ENCODE peak calls at places on chromosomes 12 and 14, in six cellular contexts. T is AG04450, N is stomach, Y is hepatocyte, A is lower lobe of right lung, L is Peyer's patch. O is an unnamed sample.

GRCh38 chr14:71588576-71589215 is 343.5 kb upstream of the RGS6 start:
- DNase-seq in L (no peak), A (no peak), T (no peak), N (no peak), Y (no peak), O (no peak)

GRCh38 chr12:91377456-91377855 is 194.8 kb upstream of the DCN start:
- DNase-seq in Y (no peak), A (no peak), L (no peak), T (no peak), N (no peak), O (no peak)

GRCh38 chr14:39683711-39684110 is 251.5 kb upstream of the FBXO33 start:
- DNase-seq in N (no peak), A (no peak), Y (no peak), T (no peak), L (no peak), O (no peak)

GRCh38 chr12:97960741-97961608 is 498.4 kb downstream of the RMST start:
- DNase-seq in N (peak), Y (peak), L (no peak), A (no peak), T (no peak), O (no peak)

GRCh38 chr14:25108959-25109358 is 59.0 kb upstream of the STXBP6 start:
- DNase-seq in N (peak), A (no peak), L (no peak), Y (peak), T (no peak), O (no peak)

GRCh38 chr12:86158956-86159355 is 97.2 kb downstream of the MGAT4C start:
- DNase-seq in T (no peak), L (no peak), A (no peak), N (no peak), Y (no peak), O (peak)

GRCh38 chr14:85531594-85532391 is 1.8 kb downstream of the FLRT2 start:
- DNase-seq in A (peak), N (peak), Y (peak), L (peak), T (no peak), O (peak)

GRCh38 chr12:18430425-18431048 is 169.2 kb downstream of the PIK3C2G start:
- DNase-seq in L (no peak), A (no peak), N (peak), Y (peak), T (peak), O (peak)

GRCh38 chr12:71162832-71163711 is 5.3 kb upstream of the TSPAN8 start:
- DNase-seq in A (no peak), Y (peak), L (no peak), N (peak), T (no peak), O (no peak)

GRCh38 chr14:32201816-32202467 is at the start of gene RNU6-7:
- DNase-seq in N (no peak), Y (peak), L (no peak), T (no peak), A (peak), O (peak)

GRCh38 chr14:95597784-95598204 is 62.9 kb downstream of the GLRX5 start:
- DNase-seq in N (no peak), Y (peak), L (no peak), T (no peak), A (no peak), O (peak)

GRCh38 chr14:61514927-61515326 is 180.4 kb upstream of the HIF1A start:
- DNase-seq in N (no peak), A (no peak), L (no peak), Y (no peak), T (no peak), O (no peak)

GRCh38 chr14:27528328-27528727 is 930.5 kb upstream of the NOVA1 start:
- DNase-seq in A (no peak), L (no peak), T (no peak), Y (peak), N (no peak), O (no peak)

GRCh38 chr14:60723218-60724079 is 702 bp downstream of the SIX4 start:
- DNase-seq in T (no peak), N (peak), L (peak), A (peak), Y (peak), O (peak)

GRCh38 chr14:23360496-23360895 is 4.5 kb downstream of the EFS start:
- DNase-seq in Y (no peak), T (no peak), L (no peak), N (no peak), A (no peak), O (no peak)

GRCh38 chr14:96586056-96586455 is 83.9 kb downstream of the PAPOLA start:
- DNase-seq in A (no peak), T (no peak), N (no peak), L (no peak), Y (no peak), O (no peak)

GRCh38 chr12:43551271-43551970 is 582 bp downstream of the ADAMTS20 start:
- DNase-seq in N (no peak), Y (peak), A (no peak), L (no peak), T (no peak), O (no peak)

GRCh38 chr14:51701956-51702355 is 50.2 kb downstream of the FRMD6 start:
- DNase-seq in N (no peak), A (no peak), Y (no peak), L (no peak), T (no peak), O (no peak)

GRCh38 chr14:101554991-101555668 is 6.2 kb upstream of the DIO3 start:
- DNase-seq in T (no peak), L (peak), Y (peak), A (no peak), N (no peak), O (no peak)

GRCh38 chr14:83707056-83707455 is 1822.9 kb upstream of the FLRT2 start:
- DNase-seq in T (no peak), N (no peak), Y (no peak), A (no peak), L (no peak), O (no peak)

GRCh38 chr12:122032570-122032969 is 10.9 kb downstream of the BCL7A start:
- DNase-seq in T (no peak), L (no peak), Y (no peak), N (no peak), A (no peak), O (no peak)

GRCh38 chr14:76502638-76503037 is 126.7 kb downstream of the ESRRB start:
- DNase-seq in Y (no peak), A (no peak), L (no peak), T (no peak), N (no peak), O (no peak)

GRCh38 chr12:31876568-31877424 is 82.4 kb upstream of the RESF1 start:
- DNase-seq in T (no peak), Y (peak), N (no peak), A (peak), L (no peak), O (no peak)

GRCh38 chr14:50531595-50532501 is 521 bp downstream of the MAP4K5 start:
- DNase-seq in Y (peak), T (no peak), A (peak), L (peak), N (peak), O (peak)

GRCh38 chr12:128337456-128338160 is 70.6 kb downstream of the TMEM132C start:
- DNase-seq in N (no peak), A (no peak), T (no peak), Y (no peak), L (no peak), O (no peak)

GRCh38 chr12:54984602-54985376 is at the start of gene TESPA1:
- DNase-seq in L (peak), N (peak), Y (no peak), A (peak), T (no peak), O (no peak)

GRCh38 chr12:89949457-89950195 is 241.0 kb upstream of the ATP2B1 start:
- DNase-seq in A (no peak), T (no peak), Y (peak), L (no peak), N (no peak), O (peak)

GRCh38 chr14:89337161-89337560 is 79.9 kb downstream of the FOXN3 start:
- DNase-seq in N (no peak), Y (no peak), A (no peak), T (no peak), L (no peak), O (no peak)

GRCh38 chr12:110846615-110847566 is at the start of gene CCDC63:
- DNase-seq in Y (peak), T (no peak), N (peak), L (peak), A (peak), O (peak)

GRCh38 chr12:8678661-8679111 is 16.1 kb upstream of the MFAP5 start:
- DNase-seq in Y (peak), T (no peak), L (no peak), A (no peak), N (no peak), O (no peak)

GRCh38 chr12:120194534-120195395 is at the start of gene GCN1:
- DNase-seq in T (peak), N (peak), Y (peak), A (peak), L (peak), O (peak)

GRCh38 chr12:68610435-68611093 is at the start of gene RAP1B:
- DNase-seq in L (peak), N (peak), A (peak), T (peak), Y (peak), O (peak)

GRCh38 chr14:30267141-30267540 is 291.8 kb upstream of the G2E3 start:
- DNase-seq in A (no peak), N (no peak), L (no peak), T (no peak), Y (no peak), O (no peak)

GRCh38 chr14:72643317-72643801 is 250.5 kb downstream of the DPF3 start:
- DNase-seq in L (no peak), T (peak), N (no peak), A (no peak), Y (peak), O (peak)

GRCh38 chr12:104458645-104459555 is 2.2 kb downstream of the CHST11 start:
- DNase-seq in A (peak), L (peak), Y (peak), N (no peak), T (no peak), O (no peak)

GRCh38 chr14:104892517-104893434 is 27.7 kb downstream of the CEP170B start:
- DNase-seq in T (no peak), Y (peak), L (no peak), N (peak), A (no peak), O (no peak)

GRCh38 chr12:7042847-7043246 is 17.7 kb upstream of the C1S start:
- DNase-seq in T (no peak), A (no peak), N (no peak), L (no peak), Y (peak), O (peak)

GRCh38 chr12:54276368-54276767 is 3.6 kb downstream of the CBX5 start:
- DNase-seq in Y (no peak), T (no peak), A (no peak), L (no peak), N (no peak), O (no peak)

GRCh38 chr12:25581067-25581466 is 28.0 kb upstream of the LMNTD1 start:
- DNase-seq in A (no peak), T (no peak), Y (no peak), N (no peak), L (no peak), O (no peak)

GRCh38 chr12:25585662-25586061 is 32.6 kb upstream of the LMNTD1 start:
- DNase-seq in L (no peak), A (no peak), N (no peak), T (no peak), Y (no peak), O (no peak)

GRCh38 chr12:25587346-25587745 is 34.3 kb upstream of the LMNTD1 start:
- DNase-seq in A (no peak), T (no peak), L (no peak), Y (no peak), N (no peak), O (no peak)

GRCh38 chr12:25585021-25585523 is 32.0 kb upstream of the LMNTD1 start:
- DNase-seq in L (no peak), A (no peak), N (no peak), T (no peak), Y (peak), O (no peak)

DNA sequence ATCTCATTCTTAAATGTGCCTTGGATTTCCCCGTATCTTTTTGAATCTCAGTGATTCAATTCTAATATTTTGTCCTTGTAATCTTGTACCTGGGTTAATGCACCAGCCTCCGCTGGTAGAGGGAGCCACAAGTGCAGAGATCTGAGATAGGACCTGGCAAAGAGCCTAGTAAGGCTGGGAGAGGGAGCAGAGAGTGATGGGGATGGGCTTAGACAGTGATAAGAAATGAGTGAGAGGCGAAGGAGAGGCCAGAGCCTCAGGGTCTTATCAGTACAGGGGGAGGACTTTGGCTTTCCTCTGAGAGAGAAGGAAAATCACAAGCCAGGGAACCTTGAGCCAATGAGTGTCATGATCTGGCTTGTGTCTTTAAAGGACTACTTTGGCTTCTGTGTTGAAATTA is 30.5 kb upstream of the LMNTD1 start:
- DNase-seq in Y (peak), N (no peak), L (no peak), T (no peak), A (no peak), O (peak)
- TF ChIP-seq CTCF in Y (peak), N (no peak), L (no peak), T (no peak), A (no peak), O (peak)

GRCh38 chr14:45867046-45867894 is 614.3 kb upstream of the MIS18BP1 start:
- DNase-seq in T (no peak), L (no peak), N (no peak), Y (no peak), A (no peak), O (no peak)

GRCh38 chr14:45868377-45868776 is 615.4 kb upstream of the MIS18BP1 start:
- DNase-seq in T (no peak), A (no peak), N (no peak), L (no peak), Y (no peak), O (no peak)

DNA sequence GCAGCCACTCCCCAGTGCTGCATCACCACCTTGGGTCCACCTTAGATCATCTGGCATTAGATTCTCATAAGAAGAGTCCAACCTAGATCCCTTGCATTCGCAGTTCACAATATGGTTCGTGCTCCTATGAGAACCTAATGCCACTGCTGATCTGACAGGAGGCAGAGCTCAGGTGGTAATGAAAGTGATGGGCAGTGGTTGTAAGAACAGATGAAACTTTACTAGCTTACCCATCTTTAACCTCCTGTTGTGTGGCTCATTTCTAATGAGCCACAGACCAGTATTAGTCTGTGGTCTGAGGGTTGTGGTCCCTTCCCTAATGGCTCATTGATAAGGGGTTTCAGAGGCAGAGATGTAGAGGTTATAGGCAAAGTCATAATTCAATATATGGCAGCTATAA is 615.9 kb upstream of the MIS18BP1 start:
- DNase-seq in N (no peak), Y (no peak), A (no peak), L (no peak), T (no peak), O (no peak)
- H3K4me3 ChIP-seq in N (no peak), Y (no peak), A (no peak), L (no peak), T (no peak), O (no peak)

GRCh38 chr12:123142518-123142840 is 8.4 kb downstream of the PITPNM2 start:
- DNase-seq in A (no peak), L (no peak), Y (no peak), N (no peak), T (no peak), O (no peak)
- H3K27ac ChIP-seq in A (peak), L (peak), Y (peak), N (peak), T (no peak), O (no peak)

DNA sequence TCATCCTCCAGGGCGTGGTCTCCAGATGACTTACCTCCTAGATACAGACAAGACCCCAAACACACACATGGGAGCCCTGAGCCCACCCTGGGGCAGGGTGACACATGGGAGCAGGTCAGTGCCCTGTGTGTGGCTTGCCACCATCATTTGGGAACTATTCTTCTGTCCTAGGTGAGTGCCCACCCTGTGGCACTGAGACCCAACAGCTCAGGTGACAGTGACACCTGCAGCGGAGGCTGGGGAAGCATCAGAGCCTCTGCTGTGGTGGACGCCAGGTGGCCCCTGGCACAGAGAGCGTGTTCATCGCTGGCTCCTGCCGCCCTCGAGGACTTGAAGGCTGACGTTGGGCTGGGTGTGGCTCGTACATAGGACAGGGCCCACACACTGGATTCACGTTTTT is 23.0 kb downstream of the SFSWAP start:
- DNase-seq in A (no peak), T (no peak), L (no peak), N (no peak), Y (no peak), O (no peak)
- TF ChIP-seq CTCF in A (no peak), T (no peak), L (no peak), N (no peak), Y (no peak), O (no peak)

GRCh38 chr14:69427596-69427995 is 29.1 kb downstream of the SLC39A9 start:
- DNase-seq in Y (no peak), A (no peak), L (no peak), N (no peak), T (no peak), O (no peak)

GRCh38 chr14:69428289-69428998 is 30.0 kb downstream of the SLC39A9 start:
- DNase-seq in L (no peak), N (no peak), Y (no peak), A (no peak), T (no peak), O (no peak)

GRCh38 chr14:69424139-69424923 is 25.8 kb downstream of the SLC39A9 start:
- DNase-seq in N (no peak), A (no peak), T (no peak), Y (no peak), L (no peak), O (peak)

DNA sequence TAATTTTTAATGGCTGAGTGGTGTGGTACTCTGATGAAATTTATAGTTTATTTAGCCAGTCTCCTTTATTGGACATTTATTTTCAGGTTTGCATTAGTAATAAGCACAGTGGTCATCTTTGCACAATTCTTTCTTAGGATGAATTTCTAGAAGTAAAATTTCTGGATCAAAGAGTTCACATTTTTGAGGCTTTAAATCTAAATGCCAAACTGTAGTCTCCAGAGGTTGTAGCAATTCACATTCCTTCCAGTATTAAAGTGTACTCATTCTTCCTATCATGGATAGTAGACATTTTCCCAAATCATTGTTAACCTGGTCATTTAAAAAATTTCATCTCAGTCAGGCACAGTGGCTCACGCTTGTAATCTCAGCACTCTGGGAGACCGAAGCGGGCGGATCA is 24.8 kb downstream of the SLC39A9 start:
- DNase-seq in N (no peak), A (no peak), T (no peak), Y (no peak), L (no peak), O (no peak)
- H3K4me3 ChIP-seq in N (no peak), A (no peak), T (no peak), Y (no peak), L (no peak), O (no peak)

DNA sequence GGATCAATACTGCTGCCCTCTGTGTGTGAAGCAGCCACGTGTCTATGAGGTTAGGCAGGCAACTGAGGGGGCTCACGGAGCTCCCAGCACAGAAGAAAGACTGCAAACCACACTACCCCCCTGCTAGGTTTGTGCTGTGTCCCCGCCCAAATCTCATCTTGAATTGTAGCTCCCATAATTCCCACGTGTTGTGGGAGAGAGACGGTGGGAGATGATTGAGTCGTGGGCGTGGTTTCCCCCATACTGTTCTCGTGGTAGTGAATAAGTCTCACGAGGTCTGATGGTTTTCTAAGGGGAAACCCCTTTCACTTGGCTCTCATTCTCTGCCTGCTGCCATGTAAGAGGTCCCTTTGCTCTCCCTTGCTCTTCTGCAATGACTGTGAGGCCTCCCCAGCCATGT is 68.6 kb downstream of the ACTN1 start:
- DNase-seq in Y (no peak), N (no peak), A (peak), L (peak), T (no peak), O (peak)
- H3K27ac ChIP-seq in Y (no peak), N (peak), A (no peak), L (no peak), T (no peak), O (peak)

O was measured in brain microvascular endothelial cell.